ENCODE peak calls at places on chromosome 18, in four cellular contexts. I is cardiac muscle cell, C is epithelial cell of prostate, K is K562. P is an unnamed sample.

GRCh38 chr18:7221424-7222155 is 9.3 kb upstream of the LRRC30 start:
- DNase-seq in K (peak; percentile 43), C (peak; percentile 31), I (peak; percentile 87), P (peak; percentile 43)

GRCh38 chr18:78915446-78916008 is 64.1 kb upstream of the SALL3 start:
- DNase-seq in K (no peak), I (no peak), C (no peak), P (no peak)

GRCh38 chr18:65523461-65523860 is 227.4 kb upstream of the CDH7 start:
- DNase-seq in I (no peak), K (no peak), C (no peak), P (no peak)

GRCh38 chr18:8397034-8397433 is 212.2 kb upstream of the RAB12 start:
- DNase-seq in K (no peak), I (no peak), C (no peak), P (no peak)

GRCh38 chr18:28511421-28511821 is 334.5 kb upstream of the CDH2 start:
- DNase-seq in I (peak; percentile 9), C (no peak), K (no peak), P (no peak)

GRCh38 chr18:76496200-76496890 is 1.3 kb upstream of the ZNF516 start:
- DNase-seq in I (peak; percentile 92), C (no peak), K (no peak), P (peak; percentile 94)

GRCh38 chr18:39241534-39241933 is 1675.9 kb upstream of the CELF4 start:
- DNase-seq in K (no peak), I (no peak), C (no peak), P (no peak)

GRCh38 chr18:45127395-45127794 is 446.7 kb downstream of the SETBP1 start:
- DNase-seq in C (no peak), I (no peak), K (no peak), P (no peak)

GRCh38 chr18:51151185-51151567 is 46.3 kb downstream of the MEX3C start:
- DNase-seq in K (no peak), C (no peak), I (no peak), P (no peak)

GRCh38 chr18:61992285-61992684 is 99.5 kb upstream of the RNF152 start:
- DNase-seq in I (peak; percentile 89), K (no peak), C (no peak), P (no peak)

GRCh38 chr18:61992923-61993322 is 100.1 kb upstream of the RNF152 start:
- DNase-seq in I (peak; percentile 76), C (no peak), K (no peak), P (peak; percentile 29)

GRCh38 chr18:61993831-61994230 is 101.0 kb upstream of the RNF152 start:
- DNase-seq in C (no peak), K (no peak), I (peak; percentile 63), P (peak; percentile 0)

GRCh38 chr18:61991201-61991600 is 98.4 kb upstream of the RNF152 start:
- DNase-seq in C (no peak), K (no peak), I (peak; percentile 67), P (no peak)

GRCh38 chr18:61991836-61992235 is 99.0 kb upstream of the RNF152 start:
- DNase-seq in C (no peak), I (no peak), K (no peak), P (no peak)
- H3K27ac ChIP-seq in C (peak overlapping the region; percentile 74), I (no peak overlapping the region), K (no peak overlapping the region), P (no peak overlapping the region)

GRCh38 chr18:23882616-23883276 is 131.8 kb upstream of the TTC39C start:
- DNase-seq in I (no peak), K (no peak), C (no peak), P (no peak)
- H3K27ac ChIP-seq in I (no peak overlapping the region), K (no peak overlapping the region), C (peak overlapping the region; percentile 89), P (no peak overlapping the region)

GRCh38 chr18:80044072-80044471 is 9.8 kb downstream of the RBFA start:
- DNase-seq in K (no peak), C (no peak), I (no peak), P (no peak)
- H3K27ac ChIP-seq in K (no peak overlapping the region), C (no peak overlapping the region), I (no peak overlapping the region), P (no peak overlapping the region)

DNA sequence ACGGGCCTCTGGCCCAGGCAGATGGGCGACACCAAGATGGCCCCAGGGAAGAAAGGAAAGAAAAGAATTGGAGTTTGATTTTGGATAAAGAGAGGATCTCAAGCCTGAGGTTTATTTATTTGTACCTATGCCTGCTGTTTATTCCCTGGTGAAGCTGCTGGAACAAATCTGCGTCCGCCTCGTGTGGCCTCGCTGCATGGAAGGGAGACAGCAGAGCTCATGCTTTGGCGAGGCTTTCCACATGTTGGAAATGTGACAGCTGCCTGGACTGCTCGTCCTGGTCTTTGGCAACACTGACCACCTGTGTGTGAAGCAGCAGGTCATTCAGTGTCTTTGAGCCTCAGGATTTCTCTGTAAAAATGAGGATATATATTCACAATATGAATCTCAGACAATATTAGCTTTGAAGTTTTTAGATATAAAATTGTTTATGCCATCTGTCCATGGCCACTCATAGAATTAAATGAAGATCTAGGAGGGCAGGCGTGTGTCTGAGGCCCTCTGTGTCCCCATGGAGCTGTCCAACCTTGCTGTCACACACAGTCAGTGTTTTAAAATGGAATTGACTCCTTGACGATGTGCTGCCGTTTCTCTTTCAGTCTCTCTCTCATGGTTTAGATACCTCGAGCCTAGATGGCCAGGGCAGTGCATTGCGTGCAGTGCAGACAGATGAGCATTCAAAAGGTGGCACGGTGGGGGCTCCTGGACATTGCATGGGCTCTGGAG is 94.3 kb downstream of the SOCS6 start:
- DNase-seq in C (no peak), I (no peak), K (no peak), P (no peak)
- H3K27ac ChIP-seq in C (peak overlapping the region; percentile 93), I (no peak overlapping the region), K (no peak overlapping the region), P (no peak overlapping the region)

GRCh38 chr18:55499526-55499925 is 88.5 kb downstream of the TCF4 start:
- DNase-seq in C (no peak), K (no peak), I (no peak), P (no peak)

GRCh38 chr18:55497825-55498403 is 90.1 kb downstream of the TCF4 start:
- DNase-seq in C (no peak), I (no peak), K (no peak), P (no peak)

GRCh38 chr18:55501594-55502345 is 86.2 kb downstream of the TCF4 start:
- DNase-seq in I (no peak), C (no peak), K (no peak), P (no peak)

GRCh38 chr18:55502346-55502710 is 85.7 kb downstream of the TCF4 start:
- DNase-seq in C (no peak), K (no peak), I (no peak), P (no peak)

DNA sequence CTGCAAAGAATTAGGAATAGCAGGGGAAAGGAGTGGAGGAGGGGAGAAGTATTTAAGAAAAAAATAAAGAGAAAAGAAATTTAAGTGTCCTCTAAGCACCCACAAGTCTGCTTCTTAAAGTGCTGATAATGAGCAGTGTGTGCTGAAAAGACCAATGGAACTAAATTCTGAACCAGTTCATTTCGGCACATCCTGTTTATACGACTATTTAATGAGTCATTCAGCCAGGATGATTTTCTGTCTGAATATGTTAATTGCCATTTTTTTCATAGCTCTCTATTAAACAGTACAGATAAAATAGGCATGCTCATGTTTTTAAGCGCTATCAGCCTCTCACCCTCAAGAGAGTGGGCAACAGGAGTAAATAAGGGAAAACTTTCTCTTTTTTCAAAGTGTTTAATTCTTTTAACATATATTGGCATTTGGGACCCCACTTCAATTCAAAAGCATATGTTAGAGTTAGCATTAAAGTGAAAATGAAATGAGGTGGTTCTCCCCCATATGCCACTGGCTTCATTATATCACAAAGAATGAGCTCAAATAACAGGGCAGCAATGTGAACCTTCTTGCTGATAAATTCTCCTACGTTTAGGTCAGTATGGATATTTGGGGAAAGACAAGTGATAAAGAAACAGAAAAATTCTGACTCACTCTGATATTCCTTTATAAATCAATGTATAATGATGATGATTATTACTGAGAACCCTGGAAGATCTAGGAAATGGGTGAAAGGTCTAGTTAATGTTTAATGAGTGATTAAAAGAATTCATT is 87.5 kb downstream of the TCF4 start:
- DNase-seq in I (peak; percentile 74), K (no peak), C (no peak), P (no peak)
- H3K27ac ChIP-seq in I (no peak overlapping the region), K (no peak overlapping the region), C (no peak overlapping the region), P (no peak overlapping the region)

GRCh38 chr18:75439356-75439755 is 11.9 kb upstream of the SMIM21 start:
- DNase-seq in C (no peak), I (no peak), K (no peak), P (no peak)

GRCh38 chr18:75438891-75439290 is 11.4 kb upstream of the SMIM21 start:
- DNase-seq in K (no peak), C (no peak), I (no peak), P (no peak)

GRCh38 chr18:75437979-75438378 is 10.5 kb upstream of the SMIM21 start:
- DNase-seq in C (no peak), K (no peak), I (no peak), P (no peak)

DNA sequence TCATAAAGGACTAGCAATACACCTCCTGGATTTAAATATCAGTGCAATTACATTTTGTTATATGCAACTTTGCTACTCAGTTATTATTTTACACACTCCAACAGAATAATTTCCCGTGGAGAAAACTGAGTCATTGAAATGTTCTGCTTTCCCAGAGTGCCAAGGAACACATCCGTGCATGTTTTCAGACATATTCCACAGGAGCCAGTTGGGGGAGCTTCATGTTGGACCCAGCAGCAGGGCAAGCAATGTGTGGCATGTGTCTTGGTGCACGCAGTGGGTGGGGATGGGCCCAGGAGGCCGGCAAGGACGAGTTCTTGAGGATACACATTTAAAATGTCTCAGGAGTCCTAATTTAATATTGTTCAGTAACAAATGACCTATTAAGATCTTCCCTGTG is 14.4 kb upstream of the SMIM21 start:
- DNase-seq in K (no peak), C (no peak), I (no peak), P (no peak)
- H3K27ac ChIP-seq in K (no peak overlapping the region), C (no peak overlapping the region), I (no peak overlapping the region), P (no peak overlapping the region)